ENCODE peak calls at places on chromosomes 1 and 21, in nine cellular contexts. S, A, W, E, P, I, M, K and Y are unnamed samples.

GRCh38 chr1:243420968-243421675 is 165.3 kb downstream of the SDCCAG8 start:
- DNase-seq in S (no peak), M (no peak), E (peak; percentile 25), I (no peak), A (no peak), K (no peak), W (no peak), P (no peak), Y (no peak)

GRCh38 chr1:10672376-10673050 is 123.9 kb downstream of the CASZ1 start:
- DNase-seq in A (no peak), W (no peak), M (no peak), I (no peak), P (no peak), S (no peak), E (no peak), K (no peak), Y (no peak)

GRCh38 chr1:3775248-3775497 is 2.6 kb downstream of the SMIM1 start:
- DNase-seq in S (no peak), W (no peak), P (no peak), E (no peak), I (no peak), K (no peak), M (no peak), A (no peak), Y (no peak)

GRCh38 chr1:173476664-173477285 is 360 bp upstream of the PRDX6 start:
- DNase-seq in W (peak; percentile 83), M (peak; percentile 91), I (peak; percentile 66), S (peak; percentile 89), K (peak; percentile 88), E (peak; percentile 100), A (peak; percentile 90), P (peak; percentile 94), Y (peak; percentile 96)

GRCh38 chr1:112440574-112440973 is 44.6 kb downstream of the CTTNBP2NL start:
- DNase-seq in W (no peak), I (no peak), A (no peak), S (no peak), K (no peak), M (no peak), P (no peak), E (no peak), Y (no peak)

GRCh38 chr1:234601217-234602017 is 8.6 kb downstream of the IRF2BP2 start:
- DNase-seq in S (no peak), A (no peak), I (peak; percentile 84), W (peak; percentile 75), K (no peak), M (no peak), E (peak; percentile 22), P (no peak), Y (no peak)

GRCh38 chr1:38352869-38353268 is 306.3 kb upstream of the POU3F1 start:
- DNase-seq in K (no peak), W (no peak), S (no peak), I (no peak), E (no peak), A (no peak), M (no peak), P (no peak), Y (no peak)

GRCh38 chr1:186494832-186495271 is 33.9 kb upstream of the PDC start:
- DNase-seq in M (no peak), K (no peak), E (peak; percentile 64), W (no peak), A (no peak), S (no peak), I (no peak), P (no peak), Y (no peak)

DNA sequence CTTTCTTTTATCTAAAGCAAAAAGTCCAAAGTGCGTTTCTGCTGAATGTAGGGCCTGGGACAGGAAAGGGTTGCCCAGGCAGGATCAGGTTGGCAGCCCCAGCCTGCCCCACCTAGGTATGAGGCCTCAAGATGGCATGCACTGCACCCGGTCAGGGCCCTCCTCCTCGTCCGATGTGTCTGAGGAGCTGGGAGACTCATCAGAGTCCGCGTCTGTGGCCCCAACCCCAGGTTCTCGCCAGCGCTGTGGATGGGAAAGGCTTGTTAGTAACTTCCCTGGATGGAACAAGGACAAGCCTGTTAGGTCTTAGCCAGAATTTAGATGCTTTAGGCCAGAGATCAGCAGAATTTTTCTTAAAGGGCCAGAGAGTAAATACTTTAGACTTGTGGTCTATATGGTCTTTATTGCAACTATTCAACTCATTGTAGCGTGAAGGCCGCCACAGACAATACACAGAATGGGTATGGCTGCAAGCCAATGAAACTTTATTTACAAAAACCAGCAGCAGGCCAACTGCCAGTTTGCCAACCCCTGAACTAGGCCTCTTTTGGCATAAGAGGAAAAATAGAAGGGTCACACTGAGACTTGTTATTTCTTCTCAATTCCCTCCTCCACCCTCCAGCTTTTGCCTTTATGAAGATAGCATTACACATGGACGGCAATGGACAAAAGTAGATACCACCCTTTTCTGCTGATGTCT is 12.4 kb downstream of the PEA15 start:
- DNase-seq in I (no peak), K (no peak), P (no peak), W (peak; percentile 42), M (peak; percentile 65), S (peak; percentile 49), A (no peak), E (no peak), Y (no peak)
- H3K36me3 ChIP-seq in I (peaks cover 18% of the 10 kb centered on the region), K (peaks cover 74% of the 10 kb centered on the region), P (peaks cover 90% of the 10 kb centered on the region), W (peaks cover 15% of the 10 kb centered on the region), M (no peaks in the 10 kb centered on the region), S (peaks cover 65% of the 10 kb centered on the region), A (peaks cover 15% of the 10 kb centered on the region), E (peaks cover 66% of the 10 kb centered on the region), Y (peaks cover 100% of the 10 kb centered on the region)

DNA sequence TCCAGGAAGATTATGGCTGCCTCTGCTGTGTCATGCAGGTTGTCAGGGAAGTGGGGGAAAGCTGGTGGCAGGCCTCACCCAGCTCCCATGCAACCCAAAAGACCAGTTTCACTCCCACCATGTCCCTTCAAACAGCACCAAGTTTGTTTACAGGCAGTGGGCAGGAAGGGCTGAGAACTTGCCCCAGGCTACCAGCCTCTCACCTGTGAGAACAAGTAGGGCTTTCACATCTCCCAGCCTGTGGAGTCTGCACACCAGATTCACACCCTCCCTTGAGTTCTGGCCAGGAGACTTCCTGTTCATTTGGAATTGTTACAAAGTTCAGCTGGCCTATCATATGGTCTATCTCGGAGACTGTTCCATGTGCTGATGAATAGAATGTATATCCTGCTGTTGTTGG is 27.8 kb downstream of the RPAP2 start:
- DNase-seq in E (peak; percentile 49), M (no peak), S (no peak), P (no peak), I (no peak), K (no peak), W (no peak), A (no peak), Y (no peak)
- H3K36me3 ChIP-seq in E (peaks cover 57% of the 10 kb centered on the region), M (no peaks in the 10 kb centered on the region), S (peaks cover 6% of the 10 kb centered on the region), P (peaks cover 79% of the 10 kb centered on the region), I (peaks cover 4% of the 10 kb centered on the region), K (peaks cover 59% of the 10 kb centered on the region), W (no peaks in the 10 kb centered on the region), A (no peaks in the 10 kb centered on the region), Y (peaks cover 20% of the 10 kb centered on the region)

DNA sequence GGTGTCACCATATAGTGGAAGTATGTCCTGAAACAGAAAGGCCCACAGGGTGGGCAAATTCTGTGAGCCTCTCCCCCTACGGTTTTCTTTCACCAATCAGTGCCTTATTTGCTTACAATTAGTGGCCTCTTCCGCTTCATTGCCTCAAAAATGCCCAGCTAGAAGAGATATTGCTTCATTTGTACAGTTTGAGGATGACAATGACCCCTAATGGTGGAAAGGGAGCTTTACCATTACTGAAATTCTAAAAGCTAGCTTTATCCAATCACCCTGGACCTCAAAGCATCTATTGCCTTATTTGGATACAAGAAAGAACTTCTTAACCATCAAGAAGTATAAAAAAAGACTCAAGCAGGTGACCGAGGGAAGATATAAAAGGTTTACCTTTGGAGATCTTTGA is 49.6 kb downstream of the LRRC71 start:
- DNase-seq in K (no peak), S (no peak), W (peak; percentile 28), P (no peak), E (peak; percentile 24), A (no peak), M (no peak), I (no peak), Y (no peak)
- H3K36me3 ChIP-seq in K (peaks cover 19% of the 10 kb centered on the region), S (peaks cover 8% of the 10 kb centered on the region), W (peaks cover 3% of the 10 kb centered on the region), P (peaks cover 95% of the 10 kb centered on the region), E (peaks cover 25% of the 10 kb centered on the region), A (no peaks in the 10 kb centered on the region), M (no peaks in the 10 kb centered on the region), I (no peaks in the 10 kb centered on the region), Y (peaks cover 82% of the 10 kb centered on the region)

GRCh38 chr1:35177237-35177786 is 15.6 kb downstream of the SFPQ start:
- DNase-seq in M (no peak), P (no peak), E (no peak), S (no peak), I (no peak), A (no peak), K (no peak), W (no peak), Y (no peak)
- H3K36me3 ChIP-seq in M (no peaks in the 10 kb centered on the region), P (peaks cover 79% of the 10 kb centered on the region), E (peaks cover 70% of the 10 kb centered on the region), S (peaks cover 52% of the 10 kb centered on the region), I (peaks cover 7% of the 10 kb centered on the region), A (peaks cover 34% of the 10 kb centered on the region), K (peaks cover 80% of the 10 kb centered on the region), W (peaks cover 18% of the 10 kb centered on the region), Y (peaks cover 84% of the 10 kb centered on the region)

GRCh38 chr21:46645840-46646239 is 10.4 kb downstream of the PRMT2 start:
- DNase-seq in S (no peak), M (no peak), I (no peak), E (no peak), W (no peak), A (no peak), K (no peak), P (no peak), Y (no peak)

GRCh38 chr21:46643379-46644177 is 8.1 kb downstream of the PRMT2 start:
- DNase-seq in P (no peak), A (no peak), M (no peak), W (no peak), S (no peak), I (no peak), E (no peak), K (no peak), Y (no peak)

GRCh38 chr21:46648539-46648938 is 13.1 kb downstream of the PRMT2 start:
- DNase-seq in I (no peak), K (no peak), M (no peak), W (no peak), A (no peak), E (no peak), S (no peak), P (no peak), Y (no peak)

GRCh38 chr21:46649356-46649755 is 13.9 kb downstream of the PRMT2 start:
- DNase-seq in A (no peak), K (no peak), S (no peak), M (no peak), W (no peak), E (no peak), I (no peak), P (no peak), Y (no peak)

DNA sequence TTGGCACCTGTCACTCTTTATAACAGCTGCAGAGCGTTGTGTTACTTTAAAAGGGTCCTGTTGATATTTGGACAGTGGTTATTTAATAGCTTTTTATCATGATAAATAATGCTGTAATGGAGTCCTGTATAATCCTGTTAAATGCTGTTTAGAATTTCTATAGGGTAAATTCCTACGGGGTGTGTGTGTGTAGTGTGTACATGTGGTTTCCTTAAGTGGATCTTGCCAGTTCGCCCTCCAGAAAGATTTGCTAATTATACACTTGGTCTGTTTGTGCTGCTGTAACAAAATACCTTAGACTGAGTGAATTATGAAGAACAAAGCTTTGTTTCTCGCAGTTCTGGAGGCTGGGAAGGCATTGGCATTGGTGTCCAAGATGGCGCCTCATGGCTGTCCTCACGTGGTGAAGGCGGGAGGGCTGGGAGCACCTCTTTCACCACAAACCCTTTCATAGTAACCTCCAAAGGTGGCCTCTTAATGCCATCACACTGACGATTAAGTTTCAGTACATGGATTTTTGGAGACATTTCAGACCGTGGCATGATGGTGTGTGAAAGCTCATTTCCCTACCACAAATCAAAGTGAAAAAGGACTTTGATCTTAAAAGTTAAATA is 11.2 kb downstream of the PRMT2 start:
- DNase-seq in P (no peak), K (no peak), S (no peak), M (no peak), A (no peak), W (no peak), E (no peak), I (no peak), Y (no peak)
- H3K36me3 ChIP-seq in P (peaks cover 89% of the 10 kb centered on the region), K (peaks cover 80% of the 10 kb centered on the region), S (peaks cover 68% of the 10 kb centered on the region), M (peaks cover 3% of the 10 kb centered on the region), A (peaks cover 11% of the 10 kb centered on the region), W (peaks cover 43% of the 10 kb centered on the region), E (peaks cover 64% of the 10 kb centered on the region), I (peaks cover 26% of the 10 kb centered on the region), Y (peaks cover 100% of the 10 kb centered on the region)